ENCODE peak calls at places on chromosomes 16 and 17, in nine cellular contexts. S is lower lobe of right lung, T is tibial artery, J is prostate gland, I is body of pancreas, B is ascending aorta, A is heart right ventricle, K is lung, R is cardiac muscle cell. M is an unnamed sample.
A peak's percentile ranks its signal among the peaks of the same experiment; 100 is the strongest.

GRCh38 chr16:16974192-16974591 is 496.6 kb downstream of the XYLT1 start:
- DNase-seq in S (no peak), T (no peak), J (peak; percentile 14), I (no peak), B (no peak), A (no peak), K (no peak), R (no peak), M (no peak)

GRCh38 chr17:9138161-9138717 is 116.9 kb downstream of the NTN1 start:
- DNase-seq in S (no peak), T (no peak), J (no peak), I (no peak), B (no peak), A (peak; percentile 75), K (no peak), R (peak; percentile 7), M (no peak)

GRCh38 chr16:20175358-20175757 is 101.7 kb upstream of the GPR139 start:
- DNase-seq in S (no peak), T (no peak), J (no peak), I (no peak), B (no peak), A (no peak), K (no peak), R (no peak), M (no peak)

GRCh38 chr16:8595783-8596182 is 5.5 kb upstream of the TMEM114 start:
- DNase-seq in S (no peak), T (no peak), J (no peak), I (no peak), B (no peak), A (no peak), K (no peak), R (no peak), M (no peak)

GRCh38 chr17:45302649-45303173 is 14.1 kb downstream of the MAP3K14 start:
- DNase-seq in S (no peak), T (no peak), J (no peak), I (no peak), B (no peak), A (no peak), K (no peak), R (peak; percentile 90), M (no peak)

GRCh38 chr16:88921603-88921995 is 55.1 kb upstream of the PABPN1L start:
- DNase-seq in S (no peak), T (no peak), J (no peak), I (no peak), B (no peak), A (no peak), K (no peak), R (no peak), M (no peak)

GRCh38 chr16:65728652-65729051 is 606.8 kb upstream of the CDH11 start:
- DNase-seq in S (no peak), T (no peak), J (no peak), I (no peak), B (no peak), A (no peak), K (no peak), R (no peak), M (no peak)

GRCh38 chr17:61235821-61236197 is 163.8 kb upstream of the TBX2 start:
- DNase-seq in S (no peak), T (no peak), J (peak; percentile 68), I (no peak), B (no peak), A (no peak), K (no peak), R (peak; percentile 64), M (peak; percentile 47)

GRCh38 chr16:3980311-3981111 is 100.0 kb upstream of the CREBBP start:
- DNase-seq in S (no peak), T (no peak), J (no peak), I (no peak), B (no peak), A (no peak), K (no peak), R (peak; percentile 74), M (no peak)

GRCh38 chr17:32523017-32523680 is 36.4 kb downstream of the CDK5R1 start:
- DNase-seq in S (no peak), T (peak; percentile 11), J (no peak), I (no peak), B (no peak), A (no peak), K (no peak), R (no peak), M (no peak)

GRCh38 chr17:65099941-65100315 is 37.2 kb upstream of the RGS9 start:
- DNase-seq in S (peak; percentile 64), T (no peak), J (no peak), I (peak; percentile 48), B (no peak), A (peak; percentile 33), K (no peak), R (peak; percentile 78), M (no peak)

GRCh38 chr17:35493040-35493439 is 44.4 kb downstream of the SLFN12L start:
- DNase-seq in S (no peak), T (no peak), J (no peak), I (no peak), B (no peak), A (no peak), K (no peak), R (no peak), M (no peak)

GRCh38 chr16:75529056-75529905 is 6.6 kb downstream of the CHST5 start:
- DNase-seq in S (no peak), T (no peak), J (no peak), I (no peak), B (no peak), A (no peak), K (no peak), R (no peak), M (no peak)

GRCh38 chr16:50267151-50267631 is 840 bp downstream of the ADCY7 start:
- DNase-seq in S (peak; percentile 37), T (peak; percentile 53), J (no peak), I (no peak), B (no peak), A (no peak), K (no peak), R (no peak), M (no peak)

GRCh38 chr17:72682597-72682996 is 409.9 kb downstream of the SLC39A11 start:
- DNase-seq in S (no peak), T (no peak), J (no peak), I (no peak), B (no peak), A (no peak), K (no peak), R (no peak), M (no peak)

GRCh38 chr16:89193021-89193575 is 7.2 kb downstream of the SLC22A31 start:
- DNase-seq in S (peak; percentile 87), T (no peak), J (no peak), I (peak; percentile 51), B (no peak), A (peak; percentile 72), K (peak; percentile 91), R (peak; percentile 95), M (no peak)

GRCh38 chr17:77332981-77333685 is 192.4 kb downstream of the SEC14L1 start:
- DNase-seq in S (no peak), T (peak; percentile 29), J (no peak), I (no peak), B (no peak), A (no peak), K (peak; percentile 25), R (peak; percentile 76), M (no peak)

GRCh38 chr17:53631486-53631885 is 191.2 kb upstream of the KIF2B start:
- DNase-seq in S (no peak), T (no peak), J (no peak), I (no peak), B (no peak), A (no peak), K (no peak), R (no peak), M (no peak)

GRCh38 chr16:87543436-87544191 is 50.8 kb upstream of the ZCCHC14 start:
- DNase-seq in S (no peak), T (no peak), J (no peak), I (no peak), B (no peak), A (peak; percentile 40), K (no peak), R (peak; percentile 43), M (no peak)
- TF ChIP-seq CTCF in S (no peak), T (no peak), J (no peak), I (no peak), B (no peak), A (peak; percentile 38), K (no peak), R (peak; percentile 14), M (no peak)

GRCh38 chr17:3915642-3916012 is 638 bp downstream of the P2RX1 start:
- DNase-seq in S (no peak), T (no peak), J (no peak), I (no peak), B (no peak), A (no peak), K (no peak), R (no peak), M (no peak)

GRCh38 chr17:3914319-3914685 is 2.0 kb downstream of the P2RX1 start:
- DNase-seq in S (no peak), T (no peak), J (no peak), I (no peak), B (no peak), A (no peak), K (no peak), R (no peak), M (no peak)

GRCh38 chr17:3912827-3913226 is 3.4 kb downstream of the P2RX1 start:
- DNase-seq in S (no peak), T (no peak), J (no peak), I (no peak), B (no peak), A (no peak), K (no peak), R (no peak), M (no peak)

GRCh38 chr17:3911271-3912053 is 4.8 kb downstream of the P2RX1 start:
- DNase-seq in S (no peak), T (peak; percentile 64), J (no peak), I (no peak), B (no peak), A (no peak), K (no peak), R (peak; percentile 33), M (peak; percentile 73)

GRCh38 chr17:3913531-3914318 is 2.5 kb downstream of the P2RX1 start:
- DNase-seq in S (peak; percentile 88), T (peak; percentile 90), J (peak; percentile 63), I (peak; percentile 82), B (no peak), A (peak; percentile 86), K (peak; percentile 79), R (peak; percentile 83), M (peak; percentile 84)
- H3K4me3 ChIP-seq in S (peak overlapping the region; percentile 37), T (peak overlapping the region; percentile 53), J (no peak overlapping the region), I (no peak overlapping the region), B (no peak overlapping the region), A (no peak overlapping the region), K (no peak overlapping the region), R (no peak overlapping the region), M (no peak overlapping the region)

DNA sequence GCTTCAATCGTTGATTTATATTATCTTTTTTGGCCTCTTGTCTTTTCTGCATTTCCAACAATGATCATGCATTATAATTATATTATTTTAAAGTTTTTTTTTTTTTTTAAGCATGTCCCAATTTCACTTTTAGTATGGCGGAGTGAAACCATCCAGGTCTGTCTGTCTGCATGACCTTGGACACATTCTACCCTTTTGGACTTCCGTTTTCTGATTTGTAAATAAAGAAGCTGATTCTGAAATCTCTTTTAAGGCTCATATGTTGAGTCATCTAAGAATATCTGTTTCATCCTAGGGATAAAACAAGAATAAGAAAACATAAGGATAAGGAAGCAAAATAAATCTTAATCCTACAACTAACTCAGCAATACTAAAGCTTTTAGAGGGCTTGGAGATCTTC is 195.7 kb upstream of the TOX3 start:
- DNase-seq in S (no peak), T (no peak), J (no peak), I (no peak), B (no peak), A (no peak), K (no peak), R (no peak), M (no peak)
- H3K27ac ChIP-seq in S (no peak overlapping the region), T (no peak overlapping the region), J (no peak overlapping the region), I (no peak overlapping the region), B (no peak overlapping the region), A (no peak overlapping the region), K (no peak overlapping the region), R (no peak overlapping the region), M (no peak overlapping the region)

GRCh38 chr17:74351552-74352210 is 10.0 kb downstream of the BTBD17 start:
- DNase-seq in S (no peak), T (no peak), J (no peak), I (no peak), B (no peak), A (no peak), K (no peak), R (no peak), M (no peak)
- TF ChIP-seq CTCF in S (no peak), T (no peak), J (no peak), I (no peak), B (no peak), A (no peak), K (no peak), R (no peak), M (no peak)

M was measured in WERI-Rb-1.